ENCODE peak calls at places on chromosomes 1 and 21, in nine cellular contexts. W is CD8-positive, alpha-beta memory T cell; J is left ventricle myocardium inferior; B is ovary; V is tibial artery; I is HepG2; O is Panc1; L is MG63; D is heart right ventricle. P is an unnamed sample. For H3K27me3, the result is how much of the 10 kb centered on the place peaks cover.

GRCh38 chr1:46549697-46550681 is 1.5 kb downstream of the KNCN start:
- DNase-seq in W (peak), J (no peak), B (no peak), V (peak), I (peak), O (no peak), L (no peak), D (no peak), P (no peak)

GRCh38 chr1:236677641-236678235 is 8.6 kb upstream of the ACTN2 start:
- DNase-seq in W (no peak), J (no peak), B (no peak), V (no peak), I (no peak), O (no peak), L (no peak), D (no peak), P (no peak)

GRCh38 chr1:54238353-54239040 is 38.5 kb downstream of the MRPL37 start:
- DNase-seq in W (no peak), J (no peak), B (no peak), V (no peak), I (no peak), O (no peak), L (no peak), D (no peak), P (no peak)

GRCh38 chr1:201295861-201296260 is 12.6 kb downstream of the PKP1 start:
- DNase-seq in W (no peak), J (no peak), B (no peak), V (no peak), I (no peak), O (no peak), L (peak), D (no peak), P (no peak)

GRCh38 chr1:38608202-38608864 is 251.2 kb downstream of the RRAGC start:
- DNase-seq in W (no peak), J (no peak), B (no peak), V (no peak), I (peak), O (no peak), L (peak), D (peak), P (peak)

GRCh38 chr21:41183575-41183974 is 15.6 kb downstream of the BACE2 start:
- DNase-seq in W (no peak), J (no peak), B (no peak), V (no peak), I (no peak), O (no peak), L (no peak), D (no peak), P (no peak)

GRCh38 chr1:64112281-64112680 is 91.1 kb upstream of the UBE2U start:
- DNase-seq in W (no peak), J (no peak), B (no peak), V (no peak), I (no peak), O (no peak), L (peak), D (no peak), P (no peak)

GRCh38 chr1:85494957-85495266 is 30.0 kb upstream of the DDAH1 start:
- DNase-seq in W (no peak), J (no peak), B (no peak), V (peak), I (peak), O (no peak), L (no peak), D (no peak), P (no peak)

GRCh38 chr1:230308039-230308438 is 118.1 kb downstream of the PGBD5 start:
- DNase-seq in W (no peak), J (peak), B (peak), V (peak), I (no peak), O (no peak), L (peak), D (peak), P (peak)

GRCh38 chr1:67764674-67765073 is 68.6 kb downstream of the GNG12 start:
- DNase-seq in W (no peak), J (no peak), B (no peak), V (no peak), I (no peak), O (no peak), L (no peak), D (no peak), P (no peak)

GRCh38 chr1:8969937-8970336 is 24.3 kb downstream of the CA6 start:
- DNase-seq in W (no peak), J (no peak), B (no peak), V (no peak), I (no peak), O (no peak), L (no peak), D (no peak), P (no peak)

GRCh38 chr1:209755926-209756607 is at the start of gene TRAF3IP3:
- DNase-seq in W (peak), J (no peak), B (no peak), V (peak), I (no peak), O (no peak), L (no peak), D (no peak), P (no peak)

GRCh38 chr1:33111965-33112364 is 31.0 kb downstream of the AZIN2 start:
- DNase-seq in W (no peak), J (no peak), B (no peak), V (no peak), I (peak), O (no peak), L (no peak), D (no peak), P (no peak)

GRCh38 chr1:203289281-203289981 is 15.9 kb upstream of the BTG2 start:
- DNase-seq in W (peak), J (no peak), B (peak), V (peak), I (no peak), O (no peak), L (no peak), D (peak), P (no peak)

GRCh38 chr1:10980094-10980577 is 32.3 kb upstream of the TARDBP start:
- DNase-seq in W (no peak), J (peak), B (peak), V (peak), I (peak), O (no peak), L (peak), D (peak), P (no peak)

GRCh38 chr21:35340273-35340672 is 291.2 kb upstream of the RUNX1 start:
- DNase-seq in W (no peak), J (no peak), B (no peak), V (no peak), I (peak), O (no peak), L (no peak), D (no peak), P (no peak)

GRCh38 chr21:45534591-45535331 is 7.5 kb downstream of the SLC19A1 start:
- DNase-seq in W (no peak), J (peak), B (peak), V (no peak), I (no peak), O (no peak), L (no peak), D (peak), P (no peak)

GRCh38 chr21:41953831-41954653 is at the start of gene C2CD2:
- DNase-seq in W (no peak), J (peak), B (peak), V (peak), I (peak), O (no peak), L (peak), D (peak), P (peak)

GRCh38 chr1:192573499-192573898 is 2.1 kb upstream of the RGS1 start:
- DNase-seq in W (no peak), J (no peak), B (no peak), V (no peak), I (no peak), O (no peak), L (no peak), D (no peak), P (no peak)

GRCh38 chr1:204443260-204443619 is 31.6 kb upstream of the PPP1R15B start:
- DNase-seq in W (no peak), J (no peak), B (no peak), V (peak), I (no peak), O (no peak), L (no peak), D (no peak), P (no peak)

GRCh38 chr1:23793018-23793781 is 2.3 kb downstream of the LYPLA2 start:
- DNase-seq in W (peak), J (peak), B (peak), V (no peak), I (no peak), O (no peak), L (no peak), D (no peak), P (no peak)

GRCh38 chr1:92749024-92749634 is 35.8 kb downstream of the EVI5 start:
- DNase-seq in W (peak), J (no peak), B (no peak), V (no peak), I (peak), O (no peak), L (peak), D (no peak), P (no peak)

DNA sequence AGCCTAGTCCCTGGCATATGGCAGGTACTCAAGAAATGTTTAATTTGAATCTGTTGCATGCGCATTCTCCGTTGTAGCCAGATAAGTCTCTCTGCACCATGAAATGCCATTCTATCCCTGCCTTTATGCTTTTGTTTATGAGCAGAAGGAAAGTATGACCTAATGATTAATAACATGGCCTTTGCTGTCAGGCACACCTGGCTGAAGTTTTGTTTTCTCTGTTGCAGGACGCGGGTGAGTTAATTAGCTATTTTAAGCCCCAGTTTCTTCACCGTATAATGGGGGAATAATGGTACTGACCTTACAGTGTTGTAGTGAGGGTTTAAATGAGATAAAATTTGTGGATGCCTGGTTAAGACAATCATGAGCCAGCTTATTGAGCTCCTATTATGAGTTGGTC is 87.7 kb downstream of the ST6GALNAC3 start:
- DNase-seq in W (no peak), J (no peak), B (no peak), V (no peak), I (no peak), O (no peak), L (no peak), D (no peak), P (no peak)
- H3K27me3 ChIP-seq in W (under half), J (under half), B (under half), V (under half), I (under half), O (under half), L (under half), D (under half), P (under half)

GRCh38 chr21:29655577-29655976 is 284.2 kb downstream of the GRIK1 start:
- DNase-seq in W (no peak), J (no peak), B (no peak), V (no peak), I (no peak), O (no peak), L (no peak), D (no peak), P (no peak)
- H3K27me3 ChIP-seq in W (under half), J (under half), B (under half), V (under half), I (under half), O (under half), L (under half), D (under half), P (under half)

GRCh38 chr21:46663754-46664153 is 28.3 kb downstream of the PRMT2 start:
- DNase-seq in W (no peak), J (no peak), B (no peak), V (no peak), I (no peak), O (no peak), L (no peak), D (no peak), P (no peak)
- H3K27me3 ChIP-seq in W (under half), J (under half), B (under half), V (under half), I (under half), O (under half), L (under half), D (under half), P (under half)

GRCh38 chr1:71623888-71624287 is 543.1 kb upstream of the ZRANB2 start:
- DNase-seq in W (no peak), J (no peak), B (no peak), V (no peak), I (no peak), O (no peak), L (no peak), D (no peak), P (no peak)

GRCh38 chr1:71630073-71630472 is 549.2 kb upstream of the ZRANB2 start:
- DNase-seq in W (no peak), J (no peak), B (no peak), V (no peak), I (no peak), O (no peak), L (no peak), D (no peak), P (no peak)

GRCh38 chr1:71621785-71622184 is 541.0 kb upstream of the ZRANB2 start:
- DNase-seq in W (no peak), J (no peak), B (no peak), V (no peak), I (no peak), O (no peak), L (no peak), D (no peak), P (no peak)

GRCh38 chr1:71625004-71625403 is 544.2 kb upstream of the ZRANB2 start:
- DNase-seq in W (no peak), J (no peak), B (no peak), V (no peak), I (no peak), O (no peak), L (no peak), D (no peak), P (no peak)
- H3K27me3 ChIP-seq in W (under half), J (under half), B (under half), V (under half), I (under half), O (under half), L (under half), D (under half), P (under half)

GRCh38 chr1:156625436-156626078 is 6.3 kb downstream of the HAPLN2 start:
- DNase-seq in W (peak), J (peak), B (peak), V (peak), I (no peak), O (no peak), L (peak), D (peak), P (peak)

GRCh38 chr1:156623946-156624813 is 5.0 kb downstream of the HAPLN2 start:
- DNase-seq in W (no peak), J (peak), B (peak), V (peak), I (no peak), O (no peak), L (peak), D (peak), P (peak)

GRCh38 chr1:156624814-156625435 is 5.7 kb downstream of the HAPLN2 start:
- DNase-seq in W (no peak), J (no peak), B (no peak), V (no peak), I (no peak), O (no peak), L (no peak), D (peak), P (no peak)

GRCh38 chr1:156627313-156627880 is 8.2 kb downstream of the HAPLN2 start:
- DNase-seq in W (no peak), J (no peak), B (no peak), V (no peak), I (peak), O (no peak), L (peak), D (no peak), P (no peak)

DNA sequence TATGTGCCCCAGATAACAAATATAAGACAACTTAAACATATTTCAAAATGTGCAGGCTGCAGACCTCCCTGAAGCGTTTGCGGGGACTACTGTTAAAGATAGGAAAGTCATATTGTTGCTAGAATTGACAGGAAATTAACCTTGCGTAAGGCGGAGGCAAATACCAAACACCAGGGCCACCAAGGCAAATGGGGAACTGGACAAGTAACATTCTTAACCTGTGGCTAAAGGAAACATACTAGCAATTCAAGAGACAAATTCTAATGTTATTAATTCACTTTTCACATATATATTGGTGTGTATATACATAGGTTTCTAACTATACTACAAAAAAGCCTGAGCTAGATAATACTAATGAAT is 6.8 kb downstream of the HAPLN2 start:
- DNase-seq in W (no peak), J (no peak), B (no peak), V (no peak), I (no peak), O (no peak), L (no peak), D (no peak), P (no peak)
- H3K27me3 ChIP-seq in W (under half), J (half or more), B (under half), V (under half), I (under half), O (under half), L (half or more), D (half or more), P (half or more)

GRCh38 chr1:29372108-29372507 is 135.8 kb downstream of the PTPRU start:
- DNase-seq in W (no peak), J (no peak), B (no peak), V (no peak), I (no peak), O (no peak), L (no peak), D (no peak), P (no peak)
- H3K27me3 ChIP-seq in W (under half), J (half or more), B (under half), V (under half), I (under half), O (under half), L (under half), D (under half), P (under half)

P was measured in SJSA1.